ENCODE peak calls at places on chromosomes 11 and 22, in seven cellular contexts. A, N, X, K, Y, E and I are unnamed samples.
A peak's percentile ranks its signal among the peaks of the same experiment; 100 is the strongest.

GRCh38 chr11:92383430-92383829 is 158.8 kb downstream of the FAT3 start:
- DNase-seq in A (no peak), N (peak; percentile 48), X (no peak), K (no peak), Y (no peak), E (peak; percentile 52), I (no peak)

GRCh38 chr11:113167599-113167998 is 146.8 kb upstream of the TTC12 start:
- DNase-seq in A (no peak), N (no peak), X (no peak), K (no peak), Y (no peak), E (no peak), I (no peak)

GRCh38 chr11:86355256-86355655 is 19.4 kb upstream of the CCDC81 start:
- DNase-seq in A (no peak), N (no peak), X (no peak), K (no peak), Y (no peak), E (no peak), I (no peak)

GRCh38 chr22:24996420-24996952 is 44.0 kb downstream of the KIAA1671 start:
- DNase-seq in A (no peak), N (peak; percentile 66), X (no peak), K (no peak), Y (peak; percentile 44), E (peak; percentile 60), I (no peak)

GRCh38 chr11:48019230-48019584 is 38.8 kb downstream of the PTPRJ start:
- DNase-seq in A (no peak), N (no peak), X (no peak), K (no peak), Y (peak; percentile 25), E (no peak), I (no peak)

GRCh38 chr22:20516399-20516798 is 9.0 kb downstream of the MED15 start:
- DNase-seq in A (no peak), N (no peak), X (no peak), K (no peak), Y (no peak), E (no peak), I (no peak)

GRCh38 chr11:66570117-66570825 is 1.9 kb upstream of the CTSF start:
- DNase-seq in A (no peak), N (no peak), X (no peak), K (no peak), Y (no peak), E (no peak), I (no peak)

GRCh38 chr11:14537134-14537599 is 17.0 kb upstream of the PSMA1 start:
- DNase-seq in A (peak; percentile 53), N (peak; percentile 48), X (no peak), K (no peak), Y (peak; percentile 68), E (peak; percentile 20), I (peak; percentile 55)

GRCh38 chr11:23143031-23143430 is 282.8 kb upstream of the CCDC179 start:
- DNase-seq in A (no peak), N (no peak), X (no peak), K (no peak), Y (no peak), E (no peak), I (no peak)

GRCh38 chr11:79174045-79175008 is 266.5 kb downstream of the TENM4 start:
- DNase-seq in A (no peak), N (no peak), X (no peak), K (no peak), Y (no peak), E (no peak), I (no peak)

GRCh38 chr11:71204748-71205664 is 47.4 kb downstream of the SHANK2 start:
- DNase-seq in A (no peak), N (no peak), X (no peak), K (peak; percentile 37), Y (no peak), E (no peak), I (no peak)

GRCh38 chr11:69546735-69547370 is 65.4 kb downstream of the LINC01488 start:
- DNase-seq in A (no peak), N (no peak), X (no peak), K (no peak), Y (no peak), E (no peak), I (peak; percentile 56)

GRCh38 chr22:45131749-45132148 is 32.0 kb upstream of the NUP50 start:
- DNase-seq in A (no peak), N (no peak), X (no peak), K (no peak), Y (no peak), E (no peak), I (no peak)

GRCh38 chr22:41709341-41709740 is 10.0 kb downstream of the MEI1 start:
- DNase-seq in A (no peak), N (no peak), X (no peak), K (no peak), Y (no peak), E (no peak), I (no peak)

GRCh38 chr22:23149743-23150238 is 4.5 kb downstream of the RAB36 start:
- DNase-seq in A (no peak), N (no peak), X (no peak), K (no peak), Y (no peak), E (no peak), I (no peak)

GRCh38 chr11:72353861-72354260 is 80.5 kb downstream of the CLPB start:
- DNase-seq in A (no peak), N (no peak), X (peak; percentile 16), K (no peak), Y (no peak), E (no peak), I (no peak)

GRCh38 chr11:123186291-123186690 is 8.8 kb downstream of the CLMP start:
- DNase-seq in A (no peak), N (peak; percentile 68), X (no peak), K (no peak), Y (no peak), E (peak; percentile 87), I (no peak)

GRCh38 chr11:75242722-75243600 is 2.4 kb downstream of the TPBGL start:
- DNase-seq in A (no peak), N (no peak), X (no peak), K (no peak), Y (peak; percentile 3), E (no peak), I (no peak)

DNA sequence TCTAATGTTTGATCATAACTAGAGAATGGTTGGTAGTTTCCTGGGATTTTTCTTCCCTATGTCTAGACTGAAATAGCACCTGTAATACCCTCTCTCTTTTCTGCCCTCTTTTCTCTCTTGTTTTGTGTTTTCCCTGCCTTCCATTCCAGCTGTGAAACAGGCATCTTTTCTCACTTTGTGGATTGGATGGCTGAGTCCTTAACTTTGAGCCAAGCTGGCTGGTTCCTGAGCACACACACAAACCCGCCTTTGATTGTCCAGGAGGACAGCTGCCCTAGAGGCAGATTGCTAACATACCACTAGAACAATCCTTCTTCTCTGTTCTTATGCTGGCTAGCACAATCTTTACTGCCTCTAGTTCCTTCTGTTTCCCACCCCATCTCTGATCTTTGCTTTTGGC is 17.7 kb downstream of the CTNND1 start:
- DNase-seq in A (no peak), N (no peak), X (no peak), K (no peak), Y (no peak), E (peak; percentile 68), I (no peak)
- TF ChIP-seq CTCF in A (no peak), N (no peak), X (no peak), K (no peak), Y (no peak), E (no peak), I (no peak)

DNA sequence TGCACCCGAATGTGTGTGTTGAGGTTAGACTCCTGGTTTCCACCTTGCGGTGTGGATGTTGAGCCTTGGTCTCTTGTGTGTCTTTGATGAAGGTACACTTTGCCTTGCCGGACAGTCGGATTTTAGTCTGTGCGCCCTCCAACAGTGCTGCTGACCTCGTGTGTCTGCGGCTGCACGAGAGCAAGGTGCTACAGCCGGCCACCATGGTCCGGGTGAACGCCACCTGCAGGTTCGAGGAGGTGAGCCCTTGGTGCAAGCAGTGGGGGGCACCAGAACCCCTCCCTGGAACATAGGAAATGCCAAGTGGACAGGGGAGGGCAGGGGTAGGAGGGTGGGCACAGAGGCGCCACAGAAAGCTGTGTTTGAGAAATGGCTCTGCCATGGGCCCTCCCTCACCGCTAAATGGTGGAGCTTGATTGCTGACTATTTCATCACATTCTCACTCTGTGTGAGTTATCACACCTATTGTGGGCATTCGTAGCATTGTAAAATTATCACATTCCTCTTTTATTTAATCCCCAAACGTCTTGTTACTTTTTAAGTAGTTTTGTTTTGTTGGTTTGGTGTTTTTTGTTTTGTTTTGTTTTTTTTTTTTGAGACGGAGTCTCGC is 26.4 kb upstream of the PANX2 start:
- DNase-seq in A (no peak), N (no peak), X (no peak), K (no peak), Y (no peak), E (no peak), I (no peak)
- TF ChIP-seq CTCF in A (no peak), N (no peak), X (no peak), K (no peak), Y (no peak), E (no peak), I (no peak)

GRCh38 chr22:39727541-39727940 is 157.0 kb downstream of the CACNA1I start:
- DNase-seq in A (no peak), N (peak; percentile 17), X (no peak), K (peak; percentile 51), Y (no peak), E (peak; percentile 8), I (no peak)

GRCh38 chr22:39728236-39728860 is 157.8 kb downstream of the CACNA1I start:
- DNase-seq in A (no peak), N (no peak), X (no peak), K (peak; percentile 24), Y (no peak), E (no peak), I (no peak)

GRCh38 chr22:39731481-39731880 is 160.9 kb downstream of the CACNA1I start:
- DNase-seq in A (no peak), N (no peak), X (no peak), K (no peak), Y (no peak), E (no peak), I (no peak)

GRCh38 chr22:39731881-39732555 is 161.5 kb downstream of the CACNA1I start:
- DNase-seq in A (no peak), N (no peak), X (no peak), K (no peak), Y (no peak), E (no peak), I (no peak)

GRCh38 chr22:39729141-39729934 is 158.8 kb downstream of the CACNA1I start:
- DNase-seq in A (no peak), N (no peak), X (no peak), K (no peak), Y (no peak), E (no peak), I (no peak)
- TF ChIP-seq CTCF in A (no peak), N (no peak), X (no peak), K (no peak), Y (no peak), E (no peak), I (no peak)

DNA sequence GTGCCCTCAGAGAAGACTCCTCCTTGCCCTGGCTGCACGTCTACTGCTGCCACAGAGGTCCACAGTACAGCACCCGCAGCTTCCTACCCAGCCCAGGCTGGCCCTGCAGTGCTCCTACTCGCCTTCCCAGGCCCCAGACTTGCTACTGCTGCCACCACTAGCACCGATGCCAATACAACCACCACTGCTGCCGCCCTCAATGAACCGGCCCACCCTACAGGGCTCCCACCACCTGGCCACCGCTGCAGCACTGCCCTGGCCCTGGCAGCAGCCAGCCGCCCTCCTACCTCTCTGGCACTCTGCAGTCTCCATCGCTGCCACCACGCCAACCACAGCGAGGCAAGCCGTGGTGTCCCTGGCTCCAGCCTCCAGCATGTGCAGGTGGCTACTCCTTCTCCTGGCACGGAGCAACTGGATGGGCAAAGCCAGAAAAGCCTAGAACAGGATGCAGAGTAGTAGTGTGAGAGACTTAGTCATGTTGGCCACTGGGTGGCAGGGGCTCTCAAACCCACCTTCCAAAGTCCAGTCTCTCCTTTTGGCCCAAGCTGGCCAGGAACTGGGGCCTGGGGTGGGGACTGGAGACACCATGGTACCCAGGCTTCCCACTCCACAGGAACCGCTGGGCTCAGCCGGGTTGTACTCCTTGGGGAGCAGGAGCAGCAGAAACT is 39.4 kb downstream of the C22orf42 start:
- DNase-seq in A (no peak), N (no peak), X (no peak), K (peak; percentile 68), Y (no peak), E (no peak), I (no peak)
- TF ChIP-seq CTCF in A (no peak), N (no peak), X (no peak), K (no peak), Y (no peak), E (no peak), I (no peak)